ENCODE peak calls at places on chromosome 15, in six cellular contexts. I, E, N, K, M and R are unnamed samples. For H3K36me3, the result is how much of the 10 kb centered on the place peaks cover.

GRCh38 chr15:72358532-72359180 is 17.2 kb downstream of the HEXA start:
- DNase-seq in I (no peak), E (peak), N (peak), K (peak), M (peak), R (no peak)

GRCh38 chr15:68672781-68673205 is 94.0 kb downstream of the CORO2B start:
- DNase-seq in I (peak), E (peak), N (peak), K (no peak), M (no peak), R (no peak)

GRCh38 chr15:73889725-73890124 is 16.4 kb downstream of the TBC1D21 start:
- DNase-seq in I (no peak), E (no peak), N (no peak), K (no peak), M (no peak), R (no peak)

GRCh38 chr15:87973456-87974215 is 282.9 kb downstream of the NTRK3 start:
- DNase-seq in I (no peak), E (no peak), N (no peak), K (no peak), M (no peak), R (no peak)

GRCh38 chr15:22874256-22874655 is 35.8 kb downstream of the NIPA2 start:
- DNase-seq in I (no peak), E (no peak), N (no peak), K (no peak), M (no peak), R (no peak)

GRCh38 chr15:63354771-63355650 is 26.6 kb downstream of the CA12 start:
- DNase-seq in I (no peak), E (no peak), N (peak), K (peak), M (no peak), R (no peak)

GRCh38 chr15:53716909-53717878 is 42.3 kb downstream of the WDR72 start:
- DNase-seq in I (no peak), E (no peak), N (no peak), K (no peak), M (no peak), R (no peak)

GRCh38 chr15:39417766-39418165 is 163.1 kb upstream of the THBS1 start:
- DNase-seq in I (no peak), E (no peak), N (no peak), K (no peak), M (no peak), R (no peak)

GRCh38 chr15:62165029-62165792 is at the start of gene C2CD4B:
- DNase-seq in I (peak), E (no peak), N (no peak), K (peak), M (peak), R (peak)

GRCh38 chr15:76844096-76844495 is 61.0 kb downstream of the SCAPER start:
- DNase-seq in I (no peak), E (peak), N (no peak), K (no peak), M (no peak), R (no peak)

DNA sequence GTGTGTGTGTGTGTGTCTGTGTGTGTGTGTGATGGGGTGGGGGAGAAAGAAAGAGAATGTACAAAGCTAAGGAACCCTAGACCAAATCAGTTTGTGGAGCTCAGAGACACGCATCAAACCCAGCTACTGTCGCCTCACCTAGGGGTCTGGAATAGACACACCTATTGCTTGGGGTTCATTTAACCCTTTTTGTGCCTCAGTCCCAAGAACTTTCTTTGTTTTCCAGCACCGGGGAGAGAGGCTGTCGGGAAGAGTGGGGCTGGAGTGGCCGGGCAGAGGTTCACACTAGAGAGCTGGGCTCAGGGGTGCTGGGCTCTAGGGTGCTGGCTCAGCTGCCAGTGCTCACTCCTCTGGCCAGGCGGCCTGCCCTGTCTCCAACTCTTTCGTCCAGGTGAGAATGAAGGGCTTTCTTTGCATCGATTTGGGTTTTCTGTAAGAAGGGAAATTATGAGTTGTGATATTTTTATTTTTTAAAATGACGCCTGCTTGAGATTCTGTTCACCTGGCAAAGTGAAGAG is 221.5 kb downstream of the MEIS2 start:
- DNase-seq in I (peak), E (no peak), N (no peak), K (no peak), M (no peak), R (no peak)
- H3K36me3 ChIP-seq in I (under half), E (under half), N (under half), K (under half), M (under half), R (under half)

DNA sequence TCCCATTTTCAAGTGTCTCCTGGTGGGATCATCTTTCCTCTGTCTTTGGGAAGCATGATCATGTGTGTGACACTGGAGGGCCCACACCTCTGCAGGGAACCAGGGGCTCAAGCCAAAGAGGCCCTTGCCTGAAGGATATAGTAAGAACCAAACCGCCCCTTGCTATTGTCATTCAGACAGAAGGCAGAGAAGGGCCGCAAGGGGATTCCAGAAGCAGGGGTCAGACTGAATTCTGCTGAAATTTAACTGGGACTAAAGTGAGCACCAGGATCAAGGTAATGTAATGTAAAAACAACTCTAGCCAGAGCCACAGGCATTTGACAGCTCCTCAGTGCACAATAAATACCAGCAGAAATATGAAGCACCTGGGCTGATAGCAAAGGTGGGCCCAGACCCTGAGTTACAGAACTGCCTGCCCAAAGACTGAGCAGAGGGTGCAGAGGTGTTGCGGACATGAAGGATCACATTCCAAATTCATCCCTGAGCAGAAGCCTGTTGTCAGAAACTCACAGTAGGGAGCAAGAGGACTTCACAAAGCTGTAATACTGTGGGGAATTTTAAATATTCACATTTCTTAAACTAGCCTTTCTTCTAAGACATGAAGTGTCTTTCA is 46.0 kb upstream of the RASGRF1 start:
- DNase-seq in I (peak), E (no peak), N (no peak), K (no peak), M (no peak), R (no peak)
- H3K36me3 ChIP-seq in I (under half), E (under half), N (under half), K (under half), M (under half), R (under half)

GRCh38 chr15:78854973-78855372 is 17.7 kb upstream of the MORF4L1 start:
- DNase-seq in I (no peak), E (no peak), N (no peak), K (no peak), M (no peak), R (no peak)

GRCh38 chr15:78855746-78856145 is 16.9 kb upstream of the MORF4L1 start:
- DNase-seq in I (no peak), E (peak), N (no peak), K (no peak), M (no peak), R (no peak)

DNA sequence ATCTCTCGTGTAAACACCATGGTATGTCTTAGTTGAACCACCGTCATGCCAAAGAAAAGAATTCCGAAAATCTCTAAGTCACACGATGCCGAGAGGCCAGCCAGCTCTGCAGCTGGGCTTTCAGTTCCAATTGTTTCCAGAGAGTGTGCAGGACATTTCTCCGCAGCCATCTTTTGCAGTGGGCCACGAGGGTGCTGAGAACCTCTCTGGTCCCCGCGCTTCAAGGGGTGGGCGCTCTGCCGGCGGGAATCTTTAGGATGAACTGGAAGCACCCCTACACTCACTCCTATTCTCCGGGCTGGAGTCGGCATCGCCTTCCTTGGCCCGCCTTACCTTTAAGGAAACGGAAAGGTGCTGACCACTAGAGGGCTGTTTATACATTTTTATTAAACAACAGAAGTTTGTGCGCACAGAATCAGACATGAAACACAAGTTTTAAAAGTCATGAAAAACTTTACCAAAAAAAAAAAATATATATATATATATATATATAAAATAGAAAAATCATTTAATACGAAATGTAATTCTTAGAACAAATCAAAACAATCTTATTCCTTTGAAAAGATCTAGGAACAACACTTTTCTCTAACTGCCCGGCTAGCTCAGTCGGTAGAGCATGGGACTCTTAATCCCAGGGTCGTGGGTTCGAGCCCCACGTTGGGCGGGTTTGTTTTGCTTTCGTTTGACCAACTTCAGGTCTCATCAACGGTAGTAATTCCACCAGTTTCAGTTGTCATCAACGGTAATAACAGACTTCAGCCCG is 12.5 kb upstream of the MORF4L1 start:
- DNase-seq in I (peak), E (peak), N (peak), K (peak), M (peak), R (peak)
- H3K36me3 ChIP-seq in I (under half), E (under half), N (under half), K (under half), M (under half), R (under half)

DNA sequence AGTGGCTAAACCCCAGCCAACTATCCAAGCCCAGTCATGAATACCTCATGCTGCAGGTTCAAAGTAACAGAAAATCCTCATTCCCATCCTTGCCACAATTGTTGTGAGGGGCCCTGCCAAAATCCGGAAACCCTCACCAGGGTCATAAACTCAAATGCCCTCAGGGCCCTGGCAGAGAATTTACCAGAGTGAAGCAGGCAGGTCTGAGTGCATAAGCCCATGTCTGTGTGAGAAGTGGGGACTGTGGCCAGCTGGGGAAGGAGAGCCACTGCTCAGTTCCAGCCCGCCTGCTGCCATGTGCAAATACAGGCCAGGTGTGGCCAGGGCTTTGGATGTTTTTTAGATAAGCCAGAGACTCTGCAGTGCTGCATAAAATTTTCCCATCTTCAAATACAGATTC is 7.0 kb downstream of the CEP152 start:
- DNase-seq in I (no peak), E (no peak), N (no peak), K (no peak), M (no peak), R (no peak)
- H3K36me3 ChIP-seq in I (under half), E (under half), N (under half), K (under half), M (under half), R (under half)

GRCh38 chr15:67508367-67508766 is 12.6 kb upstream of the C15orf61 start:
- DNase-seq in I (no peak), E (peak), N (no peak), K (no peak), M (no peak), R (no peak)

GRCh38 chr15:67504796-67505195 is 16.1 kb upstream of the C15orf61 start:
- DNase-seq in I (no peak), E (no peak), N (no peak), K (no peak), M (no peak), R (no peak)

GRCh38 chr15:67504061-67504460 is 16.9 kb upstream of the C15orf61 start:
- DNase-seq in I (no peak), E (peak), N (no peak), K (no peak), M (no peak), R (no peak)

GRCh38 chr15:67506775-67507747 is 13.9 kb upstream of the C15orf61 start:
- DNase-seq in I (no peak), E (peak), N (no peak), K (no peak), M (no peak), R (no peak)

GRCh38 chr15:67505675-67506572 is 15.0 kb upstream of the C15orf61 start:
- DNase-seq in I (no peak), E (no peak), N (no peak), K (no peak), M (no peak), R (no peak)
- H3K36me3 ChIP-seq in I (under half), E (under half), N (under half), K (under half), M (under half), R (under half)

DNA sequence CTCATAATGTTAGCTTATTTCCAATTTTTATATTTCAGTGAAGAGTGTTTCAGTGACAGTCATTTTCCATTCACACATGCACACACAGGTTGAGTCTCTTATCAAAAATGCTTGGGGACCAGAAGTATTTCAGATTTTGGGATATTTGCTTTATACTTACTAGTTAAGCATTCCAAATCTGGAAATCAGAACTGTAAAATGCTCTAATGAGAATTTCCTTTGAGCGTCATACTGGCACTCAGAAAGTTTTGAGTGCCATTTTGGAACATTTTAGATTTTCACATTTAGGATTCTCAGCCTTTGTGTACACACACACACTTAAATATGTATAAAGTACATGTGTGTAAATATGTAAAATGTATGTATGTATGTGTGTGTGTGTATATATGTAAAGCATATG is 71.0 kb downstream of the CHD2 start:
- DNase-seq in I (no peak), E (no peak), N (no peak), K (no peak), M (no peak), R (no peak)
- H3K36me3 ChIP-seq in I (under half), E (half or more), N (under half), K (under half), M (under half), R (half or more)

DNA sequence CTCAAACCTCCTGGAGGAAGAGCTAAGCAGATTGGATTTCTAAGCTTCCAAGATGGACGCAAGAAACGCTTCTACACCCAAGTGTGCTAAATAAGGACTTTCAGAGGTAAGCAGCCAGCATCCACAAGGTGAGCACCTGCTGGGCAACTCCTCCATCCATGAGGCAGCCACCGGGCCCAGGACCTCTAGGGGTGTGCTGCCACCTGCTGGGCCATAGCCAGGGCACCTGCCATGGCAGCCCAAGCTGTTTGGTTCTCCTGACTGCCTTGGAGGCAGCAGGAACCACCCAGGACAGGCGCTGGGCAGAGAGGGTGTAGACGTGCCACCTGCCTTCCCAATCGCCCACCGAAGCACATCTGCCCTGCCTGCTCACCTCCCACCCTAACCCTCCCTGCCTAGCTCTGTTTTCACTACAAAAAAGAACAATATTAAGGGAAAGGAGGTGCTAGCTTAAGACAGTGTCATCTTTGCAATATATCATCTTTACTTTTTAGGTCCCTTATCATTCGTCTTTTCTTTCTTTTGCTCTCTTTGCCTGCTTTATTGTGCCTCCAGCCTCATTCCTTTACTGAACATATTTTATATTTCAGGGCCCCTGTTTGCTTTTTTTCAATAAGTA is 12.9 kb downstream of the C15orf62 start:
- DNase-seq in I (peak), E (no peak), N (no peak), K (peak), M (peak), R (peak)
- H3K36me3 ChIP-seq in I (under half), E (under half), N (under half), K (under half), M (under half), R (under half)